ENCODE peak calls at places on chromosomes 6 and 20, in eight cellular contexts. H is BJ, U is spleen, A is HFF-Myc, J is RWPE2, O is endodermal cell, P is aorta, M is fibroblast of lung. V is an unnamed sample.

GRCh38 chr6:6319947-6320811 is at the start of gene F13A1:
- DNase-seq in A (no peak), H (no peak), O (peak; percentile 88), J (no peak), U (peak; percentile 83), P (peak; percentile 78), M (no peak), V (no peak)

GRCh38 chr6:44100088-44100550 is 27.1 kb downstream of the MRPL14 start:
- DNase-seq in A (no peak), M (peak; percentile 28), O (peak; percentile 76), P (no peak), U (no peak), H (no peak), J (no peak), V (no peak)

GRCh38 chr6:6712258-6712978 is 123.9 kb downstream of the LY86 start:
- DNase-seq in M (peak; percentile 96), J (peak; percentile 77), U (no peak), A (no peak), P (no peak), H (no peak), O (no peak), V (no peak)

GRCh38 chr6:108171918-108172516 is 6.2 kb downstream of the NR2E1 start:
- DNase-seq in M (no peak), J (no peak), H (no peak), A (no peak), U (no peak), O (no peak), P (no peak), V (no peak)

GRCh38 chr6:7165002-7165735 is 57.4 kb downstream of the RREB1 start:
- DNase-seq in U (no peak), O (peak; percentile 65), M (peak; percentile 61), P (no peak), J (no peak), A (no peak), H (no peak), V (no peak)

GRCh38 chr6:42820509-42821340 is 38.9 kb downstream of the BICRAL start:
- DNase-seq in U (no peak), A (no peak), J (no peak), M (peak; percentile 15), P (no peak), O (no peak), H (no peak), V (no peak)

GRCh38 chr20:18543932-18544331 is 23.3 kb upstream of the SMIM26 start:
- DNase-seq in P (no peak), A (no peak), U (no peak), M (no peak), O (no peak), H (no peak), J (no peak), V (no peak)

GRCh38 chr20:58554541-58554940 is 39.3 kb upstream of the APCDD1L start:
- DNase-seq in J (peak; percentile 61), A (no peak), U (no peak), M (no peak), P (no peak), O (peak; percentile 17), H (no peak), V (no peak)

GRCh38 chr20:29689411-29690225 is 1567.8 kb upstream of the DEFB115 start:
- DNase-seq in M (no peak), A (no peak), O (no peak), H (no peak), U (no peak), J (peak; percentile 78), P (peak; percentile 70), V (no peak)

GRCh38 chr6:163243691-163244505 is 170.6 kb upstream of the QKI start:
- DNase-seq in P (no peak), H (no peak), J (no peak), O (no peak), U (no peak), A (no peak), M (no peak), V (no peak)

GRCh38 chr20:59977086-59977485 is 18.9 kb downstream of the CDH26 start:
- DNase-seq in A (no peak), J (no peak), H (no peak), P (no peak), M (no peak), O (no peak), U (no peak), V (no peak)

GRCh38 chr20:20211274-20211987 is 156.5 kb upstream of the INSM1 start:
- DNase-seq in U (no peak), A (peak; percentile 35), M (no peak), H (peak; percentile 81), J (no peak), O (no peak), P (no peak), V (no peak)

GRCh38 chr20:19889011-19889953 is 127.9 kb upstream of the NAA20 start:
- DNase-seq in O (no peak), U (peak; percentile 80), H (peak; percentile 53), J (no peak), M (peak; percentile 70), A (peak; percentile 42), P (peak; percentile 79), V (no peak)

GRCh38 chr6:149925974-149926777 is 3.3 kb upstream of the RAET1G start:
- DNase-seq in U (peak; percentile 90), H (no peak), M (peak; percentile 74), P (peak; percentile 97), J (peak; percentile 88), A (peak; percentile 54), O (peak; percentile 97), V (peak; percentile 45)

GRCh38 chr6:56259682-56260081 is 12.3 kb upstream of the COL21A1 start:
- DNase-seq in P (no peak), O (no peak), H (no peak), M (peak; percentile 86), A (no peak), U (no peak), J (no peak), V (no peak)

GRCh38 chr6:37998366-37998765 is 178.8 kb downstream of the ZFAND3 start:
- DNase-seq in M (no peak), P (no peak), A (no peak), U (no peak), O (no peak), H (no peak), J (no peak), V (no peak)

GRCh38 chr6:43481075-43481474 is 3.7 kb downstream of the TJAP1 start:
- DNase-seq in U (no peak), J (no peak), A (no peak), O (no peak), P (no peak), H (no peak), M (no peak), V (no peak)

GRCh38 chr20:11919046-11919445 is 1.4 kb downstream of the BTBD3 start:
- DNase-seq in U (no peak), P (no peak), J (no peak), H (no peak), M (peak; percentile 61), O (no peak), A (peak; percentile 25), V (no peak)

GRCh38 chr6:111872521-111873177 is 603 bp downstream of the FYN start:
- DNase-seq in U (peak; percentile 89), A (no peak), H (no peak), P (peak; percentile 81), J (no peak), M (peak; percentile 68), O (peak; percentile 81), V (peak; percentile 65)
- H3K4me3 ChIP-seq in U (peak overlapping the region; percentile 83), A (peak overlapping the region; percentile 62), H (peak overlapping the region; percentile 75), P (peak overlapping the region; percentile 97), J (peak overlapping the region; percentile 90), M (peak overlapping the region; percentile 64), O (peak overlapping the region; percentile 95), V (peak overlapping the region; percentile 99)

DNA sequence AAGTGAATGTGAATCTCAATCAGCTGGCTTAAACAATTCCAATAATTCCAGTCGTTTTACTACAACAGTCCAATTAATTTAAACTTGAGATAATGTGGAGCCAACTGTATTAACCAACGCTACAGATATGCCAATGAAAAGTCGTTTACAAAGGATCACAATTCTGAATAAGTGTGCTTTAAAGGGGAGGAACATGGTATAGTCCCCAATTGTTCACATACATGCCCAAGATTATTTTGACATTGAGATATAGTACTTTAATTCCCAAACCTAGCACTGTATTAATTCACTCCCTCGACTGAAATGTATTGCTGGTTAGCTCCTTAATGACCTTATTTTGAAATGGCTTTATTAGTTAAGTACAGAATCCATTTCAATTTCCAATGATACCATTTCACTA is 2.5 kb downstream of the AKIRIN2 start:
- DNase-seq in M (no peak), A (no peak), O (no peak), J (no peak), H (no peak), P (no peak), U (no peak), V (no peak)
- H3K4me3 ChIP-seq in M (peak overlapping the region; percentile 90), A (peak overlapping the region; percentile 82), O (peak overlapping the region; percentile 91), J (peak overlapping the region; percentile 85), H (peak overlapping the region; percentile 81), P (peak overlapping the region; percentile 91), U (peak overlapping the region; percentile 72), V (peak overlapping the region; percentile 88)

GRCh38 chr6:137792160-137793033 is 74.7 kb upstream of the TNFAIP3 start:
- DNase-seq in P (no peak), O (no peak), M (no peak), U (no peak), A (no peak), J (no peak), H (no peak), V (no peak)

GRCh38 chr6:137795510-137795909 is 71.5 kb upstream of the TNFAIP3 start:
- DNase-seq in P (no peak), J (no peak), A (no peak), O (no peak), U (no peak), M (no peak), H (no peak), V (no peak)

GRCh38 chr6:137794510-137795200 is 72.4 kb upstream of the TNFAIP3 start:
- DNase-seq in J (no peak), A (no peak), H (no peak), P (no peak), U (no peak), M (no peak), O (no peak), V (no peak)

GRCh38 chr6:137791281-137792159 is 75.5 kb upstream of the TNFAIP3 start:
- DNase-seq in M (no peak), P (no peak), J (no peak), O (no peak), H (no peak), A (no peak), U (no peak), V (no peak)

DNA sequence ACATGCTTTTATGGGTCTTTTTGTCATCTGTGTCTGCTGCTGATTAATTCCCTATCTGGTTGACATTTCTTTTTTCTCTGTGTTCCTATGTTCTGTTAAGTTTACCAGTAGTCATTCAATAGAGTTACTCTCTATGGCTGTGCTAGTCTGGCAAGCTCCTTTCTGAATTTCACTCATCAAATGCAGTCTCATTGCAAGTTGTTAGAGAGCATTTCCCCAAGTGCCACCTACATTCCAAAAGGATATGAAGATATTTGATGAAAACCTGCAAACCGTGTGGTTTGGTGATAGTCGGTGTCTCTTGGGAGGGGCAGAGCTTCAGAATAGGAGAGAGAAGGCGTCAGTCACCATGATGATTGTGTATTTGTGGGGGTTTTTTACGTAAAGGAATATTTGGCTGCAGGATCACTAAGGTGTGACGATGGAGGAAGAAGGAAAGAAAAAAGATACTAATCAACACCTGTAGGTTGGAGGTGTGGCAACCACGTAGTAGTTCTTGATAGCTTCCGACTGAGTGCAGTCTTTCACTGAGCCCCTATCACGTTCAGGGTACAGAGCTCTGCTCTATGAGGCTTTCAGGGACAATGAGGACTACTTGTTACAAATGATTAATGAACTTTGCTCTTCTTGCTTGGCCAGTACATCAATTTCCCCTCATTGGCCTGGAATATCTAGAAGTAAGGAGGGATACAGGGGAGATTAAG is 73.1 kb upstream of the TNFAIP3 start:
- DNase-seq in H (no peak), O (no peak), P (no peak), U (no peak), J (no peak), M (no peak), A (no peak), V (no peak)
- H3K4me3 ChIP-seq in H (no peak overlapping the region), O (no peak overlapping the region), P (no peak overlapping the region), U (no peak overlapping the region), J (no peak overlapping the region), M (no peak overlapping the region), A (no peak overlapping the region), V (no peak overlapping the region)

GRCh38 chr6:26743157-26743821 is 83.7 kb upstream of the ZNF322 start:
- DNase-seq in H (no peak), O (peak; percentile 88), A (peak; percentile 77), P (no peak), J (no peak), M (peak; percentile 38), U (no peak), V (no peak)
- H3K4me3 ChIP-seq in H (no peak overlapping the region), O (peak overlapping the region; percentile 86), A (peak overlapping the region; percentile 45), P (no peak overlapping the region), J (peak overlapping the region; percentile 16), M (no peak overlapping the region), U (no peak overlapping the region), V (no peak overlapping the region)